ENCODE peak calls at places on chromosomes 11 and 22, in ten cellular contexts. P is breast epithelium, E is right lobe of liver, L is neural progenitor cell, W is colonic mucosa, S is DND-41, C is stomach, A is spleen, J is cardiac muscle cell, F is GM23338. D is an unnamed sample.
A peak's percentile ranks its signal among the peaks of the same experiment; 100 is the strongest.

GRCh38 chr22:48491451-48491941 is 1336.2 kb downstream of the BRD1 start:
- DNase-seq in P (peak; percentile 31), E (no peak), L (peak; percentile 47), W (no peak), S (no peak), C (no peak), A (peak; percentile 67), J (no peak), F (no peak), D (no peak)

GRCh38 chr11:100918551-100919500 is 210.8 kb downstream of the PGR start:
- DNase-seq in P (no peak), E (peak; percentile 37), L (peak; percentile 25), W (peak; percentile 32), S (no peak), C (peak; percentile 80), A (no peak), J (peak; percentile 35), F (no peak), D (no peak)

GRCh38 chr11:18171377-18172000 is 1.1 kb upstream of the MRGPRX4 start:
- DNase-seq in P (no peak), E (peak; percentile 47), L (peak; percentile 73), W (no peak), S (peak; percentile 17), C (no peak), A (no peak), J (peak; percentile 47), F (peak; percentile 71), D (no peak)

GRCh38 chr11:23944939-23945338 is 551.9 kb upstream of the LUZP2 start:
- DNase-seq in P (no peak), E (no peak), L (no peak), W (no peak), S (no peak), C (no peak), A (no peak), J (peak; percentile 25), F (no peak), D (no peak)

GRCh38 chr11:35243774-35244173 is 104.8 kb downstream of the CD44 start:
- DNase-seq in P (no peak), E (no peak), L (no peak), W (no peak), S (no peak), C (no peak), A (no peak), J (no peak), F (no peak), D (no peak)

GRCh38 chr11:111935331-111936044 is 1.7 kb upstream of the DIXDC1 start:
- DNase-seq in P (no peak), E (no peak), L (no peak), W (no peak), S (no peak), C (no peak), A (no peak), J (peak; percentile 76), F (no peak), D (no peak)

GRCh38 chr11:64868904-64869570 is 9.4 kb downstream of the EHD1 start:
- DNase-seq in P (no peak), E (no peak), L (no peak), W (no peak), S (no peak), C (no peak), A (peak; percentile 84), J (peak; percentile 78), F (no peak), D (peak; percentile 59)

GRCh38 chr11:124581817-124582216 is 12.0 kb downstream of the OR8A1 start:
- DNase-seq in P (no peak), E (no peak), L (no peak), W (no peak), S (no peak), C (no peak), A (no peak), J (peak; percentile 16), F (no peak), D (no peak)

GRCh38 chr11:112172362-112172994 is 2.8 kb upstream of the BCO2 start:
- DNase-seq in P (no peak), E (no peak), L (no peak), W (no peak), S (no peak), C (no peak), A (no peak), J (no peak), F (no peak), D (no peak)

GRCh38 chr11:121838571-121838970 is 277.4 kb downstream of the BLID start:
- DNase-seq in P (no peak), E (no peak), L (no peak), W (no peak), S (no peak), C (no peak), A (no peak), J (no peak), F (no peak), D (no peak)

GRCh38 chr11:84720706-84721402 is 906.3 kb downstream of the DLG2 start:
- DNase-seq in P (no peak), E (peak; percentile 28), L (peak; percentile 53), W (peak; percentile 29), S (no peak), C (no peak), A (peak; percentile 74), J (peak; percentile 27), F (peak; percentile 63), D (peak; percentile 11)

GRCh38 chr22:48451891-48452290 is 1375.8 kb downstream of the BRD1 start:
- DNase-seq in P (peak; percentile 27), E (no peak), L (no peak), W (no peak), S (no peak), C (no peak), A (peak; percentile 32), J (no peak), F (no peak), D (no peak)

GRCh38 chr22:17172172-17172833 is 13.2 kb upstream of the HDHD5 start:
- DNase-seq in P (no peak), E (peak; percentile 62), L (no peak), W (no peak), S (no peak), C (no peak), A (peak; percentile 81), J (no peak), F (peak; percentile 56), D (peak; percentile 55)

GRCh38 chr11:1560618-1561251 is 11.3 kb downstream of the DUSP8 start:
- DNase-seq in P (no peak), E (no peak), L (no peak), W (no peak), S (no peak), C (no peak), A (no peak), J (no peak), F (no peak), D (no peak)
- H3K4me1 ChIP-seq in P (peaks cover 9% of the 10 kb centered on the region), E (no peaks in the 10 kb centered on the region), L (peaks cover 26% of the 10 kb centered on the region), W (peaks cover 22% of the 10 kb centered on the region), S (no peaks in the 10 kb centered on the region), C (peaks cover 60% of the 10 kb centered on the region), A (peaks cover 59% of the 10 kb centered on the region), J (no peaks in the 10 kb centered on the region), F (peaks cover 33% of the 10 kb centered on the region), D (peaks cover 21% of the 10 kb centered on the region)

GRCh38 chr11:33063326-33063775 is 24.0 kb downstream of the TCP11L1 start:
- DNase-seq in P (no peak), E (no peak), L (no peak), W (no peak), S (no peak), C (no peak), A (no peak), J (peak; percentile 41), F (no peak), D (no peak)
- TF ChIP-seq CTCF in P (no peak), E (no peak), L (no peak), W (no peak), S (no peak), C (no peak), A (no peak), J (no peak), F (no peak), D (no peak)

GRCh38 chr22:37769056-37769455 is 38.7 kb upstream of the GCAT start:
- DNase-seq in P (no peak), E (no peak), L (no peak), W (no peak), S (no peak), C (no peak), A (no peak), J (no peak), F (no peak), D (no peak)
- H3K36me3 ChIP-seq in P (peaks cover 5% of the 10 kb centered on the region), E (peaks cover 17% of the 10 kb centered on the region), L (no peaks in the 10 kb centered on the region), W (peaks cover 12% of the 10 kb centered on the region), S (peaks cover 72% of the 10 kb centered on the region), C (peaks cover 100% of the 10 kb centered on the region), A (no peaks in the 10 kb centered on the region), J (peaks cover 30% of the 10 kb centered on the region), F (no peaks in the 10 kb centered on the region), D (no peaks in the 10 kb centered on the region)

GRCh38 chr22:23221351-23221804 is 41.1 kb downstream of the BCR start:
- DNase-seq in P (no peak), E (no peak), L (no peak), W (no peak), S (no peak), C (no peak), A (peak; percentile 24), J (no peak), F (no peak), D (no peak)

GRCh38 chr22:23220485-23221350 is 40.4 kb downstream of the BCR start:
- DNase-seq in P (no peak), E (peak; percentile 31), L (no peak), W (peak; percentile 64), S (peak; percentile 63), C (no peak), A (peak; percentile 87), J (peak; percentile 75), F (no peak), D (no peak)

GRCh38 chr22:23223566-23224317 is 43.4 kb downstream of the BCR start:
- DNase-seq in P (no peak), E (no peak), L (no peak), W (peak; percentile 48), S (no peak), C (no peak), A (peak; percentile 85), J (no peak), F (no peak), D (no peak)

GRCh38 chr22:23222875-23223565 is 42.7 kb downstream of the BCR start:
- DNase-seq in P (no peak), E (no peak), L (no peak), W (no peak), S (no peak), C (no peak), A (no peak), J (no peak), F (no peak), D (no peak)

GRCh38 chr22:23222033-23222840 is 41.9 kb downstream of the BCR start:
- DNase-seq in P (no peak), E (no peak), L (no peak), W (no peak), S (no peak), C (no peak), A (peak; percentile 52), J (no peak), F (no peak), D (no peak)
- H3K4me1 ChIP-seq in P (peaks cover 10% of the 10 kb centered on the region), E (no peaks in the 10 kb centered on the region), L (peaks cover 45% of the 10 kb centered on the region), W (peaks cover 54% of the 10 kb centered on the region), S (peaks cover 99% of the 10 kb centered on the region), C (peaks cover 100% of the 10 kb centered on the region), A (peaks cover 100% of the 10 kb centered on the region), J (peaks cover 42% of the 10 kb centered on the region), F (peaks cover 95% of the 10 kb centered on the region), D (peaks cover 31% of the 10 kb centered on the region)

DNA sequence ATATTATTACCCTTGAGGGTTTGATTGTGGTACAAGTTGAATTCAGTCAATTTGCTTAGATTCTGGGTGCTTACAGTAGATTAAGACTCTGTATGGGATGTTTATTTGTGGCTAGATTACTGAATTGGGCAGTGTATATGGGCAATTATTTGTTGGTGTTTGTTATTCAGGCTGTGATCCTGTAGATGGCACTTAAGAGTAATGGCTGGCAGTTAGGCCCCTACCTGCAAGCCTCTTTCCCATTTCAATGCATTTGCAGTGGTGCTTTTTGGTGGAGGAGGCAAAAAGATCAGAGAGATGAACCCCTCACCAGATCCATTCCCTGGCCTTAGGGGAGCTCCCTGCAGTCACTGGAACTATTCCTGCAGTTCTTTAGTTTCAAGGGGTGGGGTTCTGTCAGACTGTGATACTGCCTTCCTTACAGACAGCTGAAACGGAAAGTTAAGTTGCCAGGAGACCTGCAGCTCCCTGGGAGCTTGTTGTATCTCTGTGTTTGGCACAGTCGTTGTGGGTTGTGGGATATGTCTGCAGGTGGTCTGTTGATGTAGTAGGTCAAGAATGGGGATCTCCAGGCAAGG is 199.5 kb downstream of the AASDHPPT start:
- DNase-seq in P (no peak), E (no peak), L (peak; percentile 49), W (no peak), S (peak; percentile 25), C (no peak), A (no peak), J (peak; percentile 55), F (peak; percentile 56), D (no peak)
- TF ChIP-seq CTCF in P (no peak), E (no peak), L (peak; percentile 60), W (no peak), S (peak; percentile 66), C (no peak), A (no peak), J (peak; percentile 42), F (peak; percentile 76), D (no peak)

D was measured in gastrocnemius medialis.